ENCODE peak calls at places on chromosomes 7 and 10, in nine cellular contexts. N is fibroblast of pulmonary artery, H is body of pancreas, D is epithelial cell of esophagus, C is SW 1271, Z is NCI-H460, Y is M059J, X is COR-L47, M is anterior cingulate cortex. I is an unnamed sample.

GRCh38 chr7:72187179-72187578 is 225.0 kb downstream of the CALN1 start:
- DNase-seq in N (no peak), H (no peak), D (no peak), C (no peak), Z (no peak), Y (no peak), X (no peak), M (no peak), I (no peak)

GRCh38 chr7:30469303-30469702 is 9.3 kb downstream of the NOD1 start:
- DNase-seq in N (peak; percentile 100), H (peak; percentile 60), D (peak; percentile 95), C (no peak), Z (peak; percentile 74), Y (peak; percentile 58), X (no peak), M (no peak), I (no peak)

GRCh38 chr10:109587366-109587765 is 335.9 kb downstream of the XPNPEP1 start:
- DNase-seq in N (no peak), H (no peak), D (peak; percentile 0), C (no peak), Z (no peak), Y (no peak), X (peak; percentile 2), M (no peak), I (no peak)

GRCh38 chr7:66304536-66304935 is 99.4 kb downstream of the TPST1 start:
- DNase-seq in N (peak; percentile 80), H (no peak), D (no peak), C (no peak), Z (no peak), Y (no peak), X (no peak), M (no peak), I (no peak)

GRCh38 chr7:2003931-2004812 is 228.6 kb downstream of the MAD1L1 start:
- DNase-seq in N (no peak), H (peak; percentile 10), D (no peak), C (no peak), Z (no peak), Y (no peak), X (no peak), M (no peak), I (no peak)

GRCh38 chr10:86308056-86308455 is 58.5 kb downstream of the GRID1 start:
- DNase-seq in N (no peak), H (no peak), D (no peak), C (no peak), Z (no peak), Y (no peak), X (no peak), M (no peak), I (no peak)

GRCh38 chr10:28679941-28680752 is 2.8 kb downstream of the BAMBI start:
- DNase-seq in N (peak; percentile 59), H (no peak), D (no peak), C (no peak), Z (no peak), Y (no peak), X (no peak), M (no peak), I (no peak)

GRCh38 chr7:130882396-130882795 is 148.4 kb upstream of the KLF14 start:
- DNase-seq in N (no peak), H (no peak), D (no peak), C (no peak), Z (no peak), Y (no peak), X (no peak), M (no peak), I (no peak)

GRCh38 chr7:127810691-127811660 is 159.0 kb downstream of the SND1 start:
- DNase-seq in N (no peak), H (no peak), D (no peak), C (no peak), Z (no peak), Y (peak; percentile 36), X (no peak), M (no peak), I (no peak)

GRCh38 chr10:43781480-43782361 is 133.0 kb upstream of the ZNF32 start:
- DNase-seq in N (no peak), H (peak; percentile 64), D (no peak), C (no peak), Z (no peak), Y (peak; percentile 84), X (no peak), M (no peak), I (no peak)

GRCh38 chr10:33801705-33802104 is 467.2 kb upstream of the NRP1 start:
- DNase-seq in N (peak; percentile 25), H (no peak), D (peak; percentile 92), C (no peak), Z (no peak), Y (peak; percentile 75), X (no peak), M (no peak), I (no peak)

GRCh38 chr10:43383204-43383971 is 12.0 kb downstream of the FXYD4 start:
- DNase-seq in N (no peak), H (no peak), D (no peak), C (no peak), Z (no peak), Y (peak; percentile 5), X (no peak), M (no peak), I (no peak)